ENCODE peak calls at places on chromosomes 3 and 15, in ten cellular contexts. M is WERI-Rb-1; W is spleen; D is T-cell; H is stimulated activated CD4-positive, alpha-beta T cell treated with anti-CD3 and anti-CD28 coated beads, Interleukin-1b, Interleukin-23, amount 100 ng/mL, for 1 hour; E is activated T-cell treated with anti-CD3 and anti-CD28 coated beads for 1 hour; U is ELR; V is progenitor cell of endocrine pancreas; K is D341Med; X is HTR-8/SVneo. P is an unnamed sample.

GRCh38 chr3:123432832-123433523 is 15.9 kb downstream of the ADCY5 start:
- DNase-seq in M (no peak), W (no peak), D (no peak), H (no peak), E (no peak), U (no peak), V (no peak), K (no peak), X (no peak), P (no peak)

GRCh38 chr3:53478166-53478830 is 16.1 kb upstream of the CACNA1D start:
- DNase-seq in M (no peak), W (no peak), D (no peak), H (no peak), E (no peak), U (no peak), V (no peak), K (no peak), X (no peak), P (no peak)

GRCh38 chr3:149174901-149175300 is 45.5 kb downstream of the HPS3 start:
- DNase-seq in M (no peak), W (no peak), D (no peak), H (no peak), E (no peak), U (no peak), V (no peak), K (no peak), X (no peak), P (no peak)

GRCh38 chr15:89177633-89178306 is 43.6 kb downstream of the RLBP1 start:
- DNase-seq in M (peak; percentile 60), W (no peak), D (peak; percentile 70), H (peak; percentile 16), E (peak; percentile 42), U (peak; percentile 77), V (peak; percentile 49), K (peak; percentile 67), X (peak; percentile 52), P (no peak)

GRCh38 chr3:101676765-101677435 is at the start of gene ZBTB11:
- DNase-seq in M (peak; percentile 99), W (peak; percentile 99), D (peak; percentile 99), H (peak; percentile 97), E (peak; percentile 99), U (peak; percentile 100), V (peak; percentile 99), K (peak; percentile 93), X (peak; percentile 95), P (no peak)

GRCh38 chr3:23455084-23455483 is 252.0 kb downstream of the UBE2E2 start:
- DNase-seq in M (no peak), W (no peak), D (no peak), H (no peak), E (no peak), U (peak; percentile 73), V (no peak), K (no peak), X (peak; percentile 12), P (no peak)

GRCh38 chr15:90300541-90300940 is 35.1 kb downstream of the NGRN start:
- DNase-seq in M (no peak), W (no peak), D (no peak), H (no peak), E (no peak), U (no peak), V (no peak), K (no peak), X (no peak), P (no peak)

GRCh38 chr3:105848821-105849220 is 20.0 kb downstream of the CBLB start:
- DNase-seq in M (no peak), W (no peak), D (no peak), H (no peak), E (no peak), U (no peak), V (no peak), K (no peak), X (no peak), P (no peak)

GRCh38 chr3:195059006-195059350 is 212.0 kb downstream of the XXYLT1 start:
- DNase-seq in M (no peak), W (peak; percentile 86), D (no peak), H (no peak), E (no peak), U (no peak), V (no peak), K (no peak), X (no peak), P (no peak)

P was measured in cerebellar nuclear complex.